ENCODE peak calls at places on chromosomes 5 and 9, in five cellular contexts. One of them, this sample, is unnamed.

GRCh38 chr5:136613243-136613642 is 247.9 kb upstream of the TRPC7 start:
- DNase-seq in left ventricle myocardium inferior: no peak
- DNase-seq in OCI-LY7: no peak
- DNase-seq in right lobe of liver: no peak
- DNase-seq in HL-60: no peak
- DNase-seq in this sample: no peak

GRCh38 chr5:98259595-98259994 is 513.9 kb upstream of the RGMB start:
- DNase-seq in right lobe of liver: no peak
- DNase-seq in HL-60: no peak
- DNase-seq in OCI-LY7: no peak
- DNase-seq in left ventricle myocardium inferior: no peak
- DNase-seq in this sample: no peak

GRCh38 chr9:91820949-91821880 is 128.8 kb downstream of the ROR2 start:
- DNase-seq in HL-60: peak; percentile 17
- DNase-seq in right lobe of liver: no peak
- DNase-seq in OCI-LY7: no peak
- DNase-seq in left ventricle myocardium inferior: no peak
- DNase-seq in this sample: no peak

GRCh38 chr9:91374939-91375338 is 13.2 kb upstream of the AUH start:
- DNase-seq in OCI-LY7: no peak
- DNase-seq in HL-60: no peak
- DNase-seq in left ventricle myocardium inferior: no peak
- DNase-seq in right lobe of liver: no peak
- DNase-seq in this sample: no peak

GRCh38 chr5:59132131-59132530 is 549.3 kb downstream of the RAB3C start:
- DNase-seq in OCI-LY7: no peak
- DNase-seq in HL-60: no peak
- DNase-seq in left ventricle myocardium inferior: no peak
- DNase-seq in right lobe of liver: no peak
- DNase-seq in this sample: no peak

GRCh38 chr9:128552744-128553221 is 396 bp downstream of the SPTAN1 start:
- DNase-seq in OCI-LY7: peak; percentile 68
- DNase-seq in left ventricle myocardium inferior: peak; percentile 59
- DNase-seq in right lobe of liver: peak; percentile 63
- DNase-seq in HL-60: peak; percentile 45
- DNase-seq in this sample: no peak

GRCh38 chr5:95861221-95861857 is 38.8 kb upstream of the GLRX start:
- DNase-seq in right lobe of liver: peak; percentile 85
- DNase-seq in left ventricle myocardium inferior: peak; percentile 50
- DNase-seq in HL-60: peak; percentile 58
- DNase-seq in OCI-LY7: peak; percentile 20
- DNase-seq in this sample: no peak

GRCh38 chr9:83197611-83198010 is 134.7 kb upstream of the RASEF start:
- DNase-seq in left ventricle myocardium inferior: no peak
- DNase-seq in HL-60: no peak
- DNase-seq in OCI-LY7: no peak
- DNase-seq in right lobe of liver: no peak
- DNase-seq in this sample: no peak

GRCh38 chr9:124423591-124423990 is 8.3 kb upstream of the PSMB7 start:
- DNase-seq in HL-60: no peak
- DNase-seq in right lobe of liver: no peak
- DNase-seq in left ventricle myocardium inferior: no peak
- DNase-seq in OCI-LY7: no peak
- DNase-seq in this sample: no peak

GRCh38 chr5:121189569-121190305 is 661.9 kb upstream of the FTMT start:
- DNase-seq in HL-60: no peak
- DNase-seq in left ventricle myocardium inferior: no peak
- DNase-seq in right lobe of liver: no peak
- DNase-seq in OCI-LY7: no peak
- DNase-seq in this sample: no peak

GRCh38 chr5:71986101-71986500 is 121.2 kb upstream of the MAP1B start:
- DNase-seq in right lobe of liver: no peak
- DNase-seq in HL-60: no peak
- DNase-seq in OCI-LY7: no peak
- DNase-seq in left ventricle myocardium inferior: no peak
- DNase-seq in this sample: no peak
- TF ChIP-seq CTCF in right lobe of liver: no peak
- TF ChIP-seq CTCF in HL-60: no peak
- TF ChIP-seq CTCF in OCI-LY7: no peak
- TF ChIP-seq CTCF in left ventricle myocardium inferior: no peak
- TF ChIP-seq CTCF in this sample: no peak

GRCh38 chr5:150588495-150588890 is 52.0 kb upstream of the SYNPO start:
- DNase-seq in right lobe of liver: no peak
- DNase-seq in left ventricle myocardium inferior: no peak
- DNase-seq in OCI-LY7: no peak
- DNase-seq in HL-60: no peak
- DNase-seq in this sample: no peak

GRCh38 chr5:150587016-150587415 is 53.4 kb upstream of the SYNPO start:
- DNase-seq in left ventricle myocardium inferior: no peak
- DNase-seq in HL-60: no peak
- DNase-seq in OCI-LY7: no peak
- DNase-seq in right lobe of liver: no peak
- DNase-seq in this sample: no peak

GRCh38 chr5:150585781-150586461 is 54.5 kb upstream of the SYNPO start:
- DNase-seq in left ventricle myocardium inferior: no peak
- DNase-seq in OCI-LY7: no peak
- DNase-seq in HL-60: no peak
- DNase-seq in right lobe of liver: peak; percentile 63
- DNase-seq in this sample: no peak

GRCh38 chr5:150589791-150590601 is 50.5 kb upstream of the SYNPO start:
- DNase-seq in right lobe of liver: peak; percentile 78
- DNase-seq in HL-60: no peak
- DNase-seq in OCI-LY7: no peak
- DNase-seq in left ventricle myocardium inferior: peak; percentile 78
- DNase-seq in this sample: no peak

DNA sequence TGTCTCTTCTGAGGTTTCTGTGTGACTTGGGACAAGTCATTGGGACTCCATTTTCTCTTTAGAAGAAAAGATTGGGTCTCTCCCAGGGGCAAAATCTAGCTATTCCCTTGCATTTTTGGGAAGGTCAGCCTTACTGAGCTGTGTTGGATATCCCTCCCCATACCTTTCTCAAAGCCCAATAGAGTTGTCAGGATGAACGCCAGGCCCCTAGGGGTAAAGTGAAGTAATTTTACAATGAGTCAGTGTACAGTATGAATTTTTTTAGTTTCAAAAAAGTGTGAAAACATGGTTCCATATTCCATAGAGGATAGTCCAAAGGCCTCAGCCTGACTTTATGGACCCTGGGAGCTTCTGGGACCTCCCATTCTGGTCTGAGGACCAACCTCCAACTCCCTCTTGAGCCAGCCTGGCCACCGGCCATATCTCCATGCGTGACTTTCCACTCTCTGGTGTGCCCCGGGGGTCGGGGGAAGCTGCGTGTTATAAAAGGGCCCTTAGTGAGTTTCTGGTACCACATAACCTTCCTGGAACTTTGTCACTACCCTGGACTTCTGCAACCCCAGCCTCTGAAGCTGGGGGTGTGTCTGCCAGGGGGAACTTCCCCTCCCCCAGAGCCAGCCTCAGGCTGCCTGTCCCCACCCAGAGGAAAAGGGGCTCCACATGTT is 52.5 kb upstream of the SYNPO start:
- DNase-seq in right lobe of liver: no peak
- DNase-seq in HL-60: no peak
- DNase-seq in OCI-LY7: no peak
- DNase-seq in left ventricle myocardium inferior: no peak
- DNase-seq in this sample: no peak
- TF ChIP-seq CTCF in right lobe of liver: no peak
- TF ChIP-seq CTCF in HL-60: no peak
- TF ChIP-seq CTCF in OCI-LY7: no peak
- TF ChIP-seq CTCF in left ventricle myocardium inferior: no peak
- TF ChIP-seq CTCF in this sample: no peak

GRCh38 chr5:145658435-145658834 is 176.7 kb downstream of the PRELID2 start:
- DNase-seq in right lobe of liver: no peak
- DNase-seq in OCI-LY7: no peak
- DNase-seq in HL-60: no peak
- DNase-seq in left ventricle myocardium inferior: no peak
- DNase-seq in this sample: no peak
- TF ChIP-seq CTCF in right lobe of liver: no peak
- TF ChIP-seq CTCF in OCI-LY7: no peak
- TF ChIP-seq CTCF in HL-60: no peak
- TF ChIP-seq CTCF in left ventricle myocardium inferior: no peak
- TF ChIP-seq CTCF in this sample: no peak

GRCh38 chr5:86971034-86971511 is 296.6 kb upstream of the RASA1 start:
- DNase-seq in OCI-LY7: peak; percentile 26
- DNase-seq in left ventricle myocardium inferior: no peak
- DNase-seq in HL-60: no peak
- DNase-seq in right lobe of liver: no peak
- DNase-seq in this sample: peak; percentile 2
- TF ChIP-seq CTCF in OCI-LY7: peak; percentile 64
- TF ChIP-seq CTCF in left ventricle myocardium inferior: peak; percentile 18
- TF ChIP-seq CTCF in HL-60: no peak
- TF ChIP-seq CTCF in right lobe of liver: peak; percentile 17
- TF ChIP-seq CTCF in this sample: peak; percentile 31

DNA sequence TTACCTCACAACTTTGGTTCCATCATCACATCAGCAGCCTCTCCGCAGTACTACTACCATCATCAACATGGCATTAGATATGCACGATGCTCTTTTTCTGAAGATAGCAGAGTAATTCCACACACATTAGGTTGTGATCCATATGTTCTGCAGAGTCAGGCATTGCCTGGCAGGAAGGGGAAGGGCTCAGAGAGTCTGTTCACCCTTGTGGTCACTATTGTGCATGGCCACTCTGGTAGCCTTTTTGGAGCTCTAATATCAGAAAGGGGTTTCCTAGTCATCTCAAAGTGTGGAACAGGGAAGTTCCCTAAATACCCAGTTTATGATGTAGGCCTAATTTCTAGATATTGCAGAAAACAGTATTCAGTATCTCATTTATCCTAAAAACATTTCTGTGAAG is 373.6 kb downstream of the BNC2 start:
- DNase-seq in right lobe of liver: no peak
- DNase-seq in OCI-LY7: no peak
- DNase-seq in HL-60: no peak
- DNase-seq in left ventricle myocardium inferior: no peak
- DNase-seq in this sample: no peak
- TF ChIP-seq CTCF in right lobe of liver: no peak
- TF ChIP-seq CTCF in OCI-LY7: no peak
- TF ChIP-seq CTCF in HL-60: no peak
- TF ChIP-seq CTCF in left ventricle myocardium inferior: no peak
- TF ChIP-seq CTCF in this sample: no peak

GRCh38 chr5:179860301-179860700 is 1.7 kb upstream of the MRNIP start:
- DNase-seq in right lobe of liver: no peak
- DNase-seq in HL-60: no peak
- DNase-seq in OCI-LY7: no peak
- DNase-seq in left ventricle myocardium inferior: no peak
- DNase-seq in this sample: no peak

GRCh38 chr5:179858241-179858585 is 404 bp downstream of the MRNIP start:
- DNase-seq in OCI-LY7: peak; percentile 72
- DNase-seq in HL-60: no peak
- DNase-seq in right lobe of liver: no peak
- DNase-seq in left ventricle myocardium inferior: no peak
- DNase-seq in this sample: no peak

GRCh38 chr5:179862891-179863290 is 4.3 kb upstream of the MRNIP start:
- DNase-seq in right lobe of liver: no peak
- DNase-seq in HL-60: no peak
- DNase-seq in left ventricle myocardium inferior: no peak
- DNase-seq in OCI-LY7: no peak
- DNase-seq in this sample: no peak

GRCh38 chr5:179862296-179862695 is 3.7 kb upstream of the MRNIP start:
- DNase-seq in left ventricle myocardium inferior: no peak
- DNase-seq in right lobe of liver: no peak
- DNase-seq in OCI-LY7: no peak
- DNase-seq in HL-60: no peak
- DNase-seq in this sample: no peak

DNA sequence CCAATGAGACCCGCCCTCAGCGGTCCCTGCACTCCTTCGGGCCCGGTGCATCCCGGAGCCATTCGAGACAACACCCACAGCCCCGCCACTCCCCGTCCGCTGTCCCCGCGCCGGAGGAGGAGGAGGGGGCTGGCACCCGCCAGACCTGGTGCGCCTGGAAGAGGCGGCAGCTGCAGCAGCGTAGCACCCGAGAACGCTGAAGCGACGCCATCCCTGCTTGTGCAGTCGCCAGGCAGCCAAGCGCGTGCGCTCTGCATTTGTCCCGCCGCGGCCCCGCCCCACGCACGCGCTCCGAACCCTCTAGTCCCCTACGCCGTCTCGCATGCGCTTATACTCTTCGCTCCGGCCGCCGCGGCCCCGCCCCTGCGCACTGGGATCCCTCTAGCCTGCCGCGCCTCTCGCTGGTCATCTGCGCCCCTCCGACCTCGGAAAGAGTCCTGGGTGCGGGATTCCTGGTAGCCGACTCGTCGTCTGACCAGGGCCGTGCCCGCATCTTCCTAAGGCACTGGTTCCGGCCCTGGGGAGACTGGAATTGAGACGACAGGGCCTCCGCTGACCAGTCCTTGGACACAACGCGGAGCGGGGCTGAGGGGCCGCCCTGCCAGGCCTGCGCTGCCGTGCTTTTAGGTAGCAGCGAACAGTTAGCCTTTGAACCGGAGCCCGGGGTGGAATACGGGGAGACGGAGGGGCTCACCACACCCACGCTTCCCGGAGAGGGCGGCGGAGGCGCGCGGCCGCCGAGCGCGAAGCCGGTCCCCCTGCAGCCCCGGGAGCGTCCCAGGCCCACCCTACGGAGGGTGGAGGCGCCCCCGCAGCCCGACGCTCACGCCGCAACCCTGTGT is at the start of gene MRNIP:
- DNase-seq in OCI-LY7: peak; percentile 96
- DNase-seq in HL-60: peak; percentile 85
- DNase-seq in left ventricle myocardium inferior: peak; percentile 99
- DNase-seq in right lobe of liver: peak; percentile 98
- DNase-seq in this sample: peak; percentile 98
- TF ChIP-seq CTCF in OCI-LY7: no peak
- TF ChIP-seq CTCF in HL-60: no peak
- TF ChIP-seq CTCF in left ventricle myocardium inferior: peak; percentile 22
- TF ChIP-seq CTCF in right lobe of liver: no peak
- TF ChIP-seq CTCF in this sample: peak; percentile 5